ENCODE peak calls at places on chromosomes 4 and X, in four cellular contexts. V is K562, H is endothelial cell of umbilical vein, K is A549. S is an unnamed sample.

GRCh38 chr4:76023381-76023780 is at the start of gene CXCL10:
- DNase-seq in V (no peak), H (no peak), K (no peak), S (no peak)

GRCh38 chrX:118976599-118977340 is 2.4 kb downstream of the LONRF3 start:
- DNase-seq in V (peak), H (no peak), K (peak), S (peak)

GRCh38 chrX:40207626-40208025 is 109.9 kb upstream of the BCOR start:
- DNase-seq in V (peak), H (no peak), K (no peak), S (peak)

GRCh38 chr4:52659722-52660261 is 691 bp upstream of the USP46 start:
- DNase-seq in V (peak), H (peak), K (peak), S (peak)

GRCh38 chr4:20418865-20419451 is 167.3 kb downstream of the SLIT2 start:
- DNase-seq in V (no peak), H (peak), K (peak), S (peak)

GRCh38 chr4:102640669-102641068 is 120.1 kb downstream of the MANBA start:
- DNase-seq in V (no peak), H (peak), K (no peak), S (no peak)

GRCh38 chrX:40151211-40152172 is 53.7 kb upstream of the BCOR start:
- DNase-seq in V (no peak), H (no peak), K (no peak), S (no peak)

GRCh38 chr4:122663814-122664610 is 43.1 kb upstream of the IL21 start:
- DNase-seq in V (no peak), H (peak), K (no peak), S (no peak)

GRCh38 chr4:153638999-153639398 is 45.1 kb upstream of the TLR2 start:
- DNase-seq in V (no peak), H (no peak), K (no peak), S (no peak)

GRCh38 chr4:153639556-153640475 is 44.3 kb upstream of the TLR2 start:
- DNase-seq in V (no peak), H (no peak), K (no peak), S (no peak)

GRCh38 chr4:153638011-153638410 is 46.1 kb upstream of the TLR2 start:
- DNase-seq in V (no peak), H (no peak), K (no peak), S (no peak)

GRCh38 chr4:153634737-153635353 is 49.2 kb upstream of the TLR2 start:
- DNase-seq in V (peak), H (peak), K (peak), S (peak)

DNA sequence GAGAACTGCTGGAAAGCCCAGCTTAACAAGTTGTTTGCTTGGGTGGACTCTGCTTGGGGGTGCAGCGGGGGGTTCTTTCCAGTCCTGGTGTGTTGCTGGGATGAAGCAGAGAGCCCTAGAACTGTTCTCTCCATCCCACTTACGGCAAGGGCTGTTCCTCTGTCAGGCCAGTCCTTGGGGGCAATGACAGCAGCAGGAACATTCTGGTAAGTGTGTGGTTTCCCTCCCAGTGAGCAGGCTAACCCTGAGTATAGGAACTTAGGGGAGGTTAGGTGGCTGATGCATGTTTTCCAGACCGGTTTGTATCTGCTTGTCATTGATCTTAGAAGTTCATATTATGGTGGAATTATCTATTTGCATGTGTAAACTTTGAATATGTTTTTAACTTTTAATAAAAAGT is 46.9 kb upstream of the TLR2 start:
- DNase-seq in V (no peak), H (no peak), K (no peak), S (no peak)
- TF ChIP-seq POLR2A in V (no peak), H (no peak), K (no peak), S (no peak)

GRCh38 chr4:94412019-94413017 is 39.4 kb upstream of the PDLIM5 start:
- DNase-seq in V (no peak), H (peak), K (peak), S (no peak)
- TF ChIP-seq MYC in V (no peak), H (no peak), K (no peak), S (no peak)

GRCh38 chrX:43469391-43470054 is 186.6 kb upstream of the MAOA start:
- DNase-seq in V (no peak), H (no peak), K (no peak), S (no peak)

DNA sequence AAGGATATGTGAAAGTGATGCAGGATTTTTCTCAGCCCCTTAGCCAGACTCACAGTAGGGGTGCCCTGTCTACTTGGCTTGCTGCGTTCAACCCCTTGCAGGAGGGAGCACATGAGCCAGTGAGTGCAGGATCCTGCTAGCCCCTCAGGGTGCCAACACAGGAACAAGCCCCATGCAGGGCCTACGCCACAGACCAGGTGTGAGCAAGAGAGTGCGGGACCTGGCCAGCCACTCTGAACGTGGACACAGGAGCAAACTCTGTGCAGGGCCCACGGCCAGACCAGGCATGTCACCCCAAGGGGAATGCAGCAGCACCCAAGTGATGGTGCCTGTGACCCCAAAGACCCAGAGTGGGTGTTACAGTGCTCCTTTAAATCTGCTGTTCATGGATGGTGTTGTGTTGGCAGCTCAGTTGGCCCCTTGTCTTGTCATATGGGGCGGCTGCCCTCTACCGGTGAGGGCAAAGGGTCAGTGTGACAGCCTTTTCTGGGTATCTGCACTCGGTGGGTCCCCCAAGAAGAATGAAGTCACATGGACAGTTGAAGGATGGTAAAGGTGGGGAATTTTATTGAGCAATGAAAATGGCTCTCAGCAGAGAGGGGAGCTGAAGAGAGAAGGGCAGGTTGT is 188.4 kb upstream of the MAOA start:
- DNase-seq in V (no peak), H (no peak), K (no peak), S (no peak)
- TF ChIP-seq CTCF in V (peak), H (no peak), K (no peak), S (no peak)

DNA sequence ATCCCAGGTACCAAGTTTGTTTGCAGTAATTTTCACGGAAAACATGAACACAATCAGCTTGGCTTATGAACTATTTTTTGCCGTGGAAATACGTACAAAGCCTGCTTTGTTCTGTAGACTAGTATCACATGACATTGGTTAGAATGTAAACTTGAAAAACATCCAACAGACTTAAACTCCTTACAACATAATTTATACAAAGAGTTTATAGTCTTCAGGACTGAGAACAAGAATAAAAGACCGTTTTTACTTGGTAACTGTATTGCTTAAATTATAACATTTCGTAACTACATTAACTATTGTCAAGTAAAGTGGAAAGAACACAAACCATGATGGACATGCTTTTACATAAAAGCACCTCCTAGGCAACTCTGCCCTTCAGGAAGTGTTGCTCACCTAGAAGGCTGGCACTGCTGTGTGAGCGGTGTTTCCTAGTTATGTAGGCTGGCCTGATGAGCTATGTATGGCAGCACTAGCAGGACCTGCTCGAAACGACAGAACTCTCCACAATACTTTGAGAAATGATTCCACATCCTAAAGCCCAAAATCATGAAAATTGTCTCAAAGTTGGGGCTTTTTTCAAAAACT is 41.9 kb upstream of the WDR1 start:
- DNase-seq in V (no peak), H (no peak), K (no peak), S (no peak)
- TF ChIP-seq POLR2A in V (no peak), H (no peak), K (no peak), S (no peak)

DNA sequence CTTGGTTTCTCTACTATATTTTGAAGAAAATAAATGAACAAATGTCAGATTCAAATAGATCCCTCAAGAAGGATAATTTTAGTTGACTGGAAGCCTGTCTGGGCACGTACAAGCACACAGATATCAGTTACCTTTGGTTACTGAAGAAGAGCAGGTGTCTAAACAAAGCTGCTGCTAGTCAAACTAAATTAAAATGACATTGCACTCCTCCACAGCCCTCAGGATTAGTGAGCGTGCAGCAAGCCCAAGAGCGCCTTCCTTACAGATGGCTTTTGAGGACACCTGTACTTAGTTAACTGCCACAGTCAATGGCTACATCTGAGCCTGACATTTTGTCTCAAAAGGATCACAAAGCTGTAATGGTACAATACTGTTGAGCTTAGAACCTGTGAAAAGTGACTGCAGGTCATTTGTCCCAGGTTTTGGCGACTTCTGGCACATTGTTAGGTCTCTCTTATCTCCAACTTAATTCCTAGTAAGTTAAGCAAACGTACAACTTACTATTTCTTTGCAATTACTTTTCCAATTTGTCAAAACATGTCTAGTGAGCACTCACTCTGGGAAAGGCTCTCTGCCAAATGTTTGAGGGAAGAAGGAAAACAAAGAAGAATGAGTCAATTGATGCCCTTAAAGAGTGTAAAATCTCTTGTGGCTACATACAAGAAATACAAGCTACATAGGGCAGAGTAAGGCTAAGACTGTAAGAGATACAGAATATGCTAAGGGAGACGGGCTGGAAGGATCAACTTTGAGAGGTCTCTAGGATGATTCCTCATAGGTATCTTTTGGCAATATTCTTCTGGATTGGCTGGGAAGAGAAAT is 25.6 kb upstream of the DAPP1 start:
- DNase-seq in V (no peak), H (no peak), K (no peak), S (no peak)
- TF ChIP-seq MYC in V (no peak), H (no peak), K (no peak), S (no peak)

DNA sequence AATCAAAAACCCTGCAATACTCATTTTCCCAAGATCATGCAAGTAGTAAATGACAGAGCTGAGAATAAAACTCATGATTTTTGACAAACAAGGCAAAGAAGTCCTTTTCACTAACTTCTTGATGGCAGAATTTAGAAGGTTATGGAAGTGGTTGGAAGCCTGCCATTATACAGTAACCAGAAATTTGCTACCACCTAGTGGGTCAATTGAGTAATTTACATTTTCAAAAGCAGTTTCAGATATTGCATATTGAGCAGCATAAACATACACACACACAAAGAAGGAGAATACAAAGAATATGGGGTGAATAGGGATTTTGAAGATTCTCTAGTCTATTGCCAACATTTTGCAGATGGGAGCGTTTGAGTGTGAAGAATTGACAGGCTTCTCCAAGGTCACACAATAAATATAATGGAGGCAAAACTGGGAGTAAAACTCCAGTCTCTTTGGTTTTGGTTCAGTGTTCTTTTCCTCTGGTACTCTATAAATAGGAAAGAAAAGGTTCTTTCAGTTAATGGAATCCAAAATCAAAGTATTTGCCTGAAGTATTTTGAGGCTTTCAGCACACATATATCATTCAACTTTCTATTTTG is 70.2 kb downstream of the GC start:
- DNase-seq in V (peak), H (peak), K (peak), S (peak)
- TF ChIP-seq CTCF in V (peak), H (peak), K (peak), S (no peak)

GRCh38 chrX:115560978-115561604 is at the start of gene PLS3:
- DNase-seq in V (no peak), H (peak), K (peak), S (no peak)
- TF ChIP-seq POLR2A in V (no peak), H (peak), K (peak), S (no peak)

GRCh38 chr4:7066493-7066892 is 1.4 kb downstream of the GRPEL1 start:
- DNase-seq in V (no peak), H (no peak), K (no peak), S (peak)

GRCh38 chr4:7066006-7066405 is 1.9 kb downstream of the GRPEL1 start:
- DNase-seq in V (no peak), H (no peak), K (no peak), S (peak)

GRCh38 chr4:7067523-7068278 is at the start of gene GRPEL1:
- DNase-seq in V (peak), H (peak), K (peak), S (peak)

GRCh38 chr4:7068279-7068842 is 497 bp upstream of the GRPEL1 start:
- DNase-seq in V (peak), H (no peak), K (no peak), S (no peak)

DNA sequence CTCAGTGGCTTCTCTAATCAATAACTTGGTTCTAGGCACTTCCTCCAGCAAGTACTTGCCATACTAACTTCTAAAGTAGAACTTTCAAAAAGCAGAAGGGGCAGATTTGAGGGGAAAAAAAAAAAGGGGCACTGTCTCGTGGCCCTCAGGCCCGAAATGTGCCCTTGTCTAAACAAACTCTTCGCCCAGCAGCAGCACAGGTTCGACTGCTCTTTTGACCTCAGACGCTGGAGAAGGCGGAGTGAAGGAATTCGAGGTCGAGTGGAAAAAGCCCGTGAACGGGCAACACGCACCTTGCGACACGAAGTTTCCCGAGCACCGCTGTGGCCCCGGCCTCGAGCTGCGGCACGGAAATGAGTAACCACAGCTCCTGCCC is 729 bp downstream of the GRPEL1 start:
- DNase-seq in V (no peak), H (peak), K (peak), S (no peak)
- TF ChIP-seq MYC in V (no peak), H (no peak), K (no peak), S (no peak)

GRCh38 chr4:89158884-89159503 is 47.7 kb downstream of the TIGD2 start:
- DNase-seq in V (peak), H (peak), K (peak), S (peak)
- TF ChIP-seq CTCF in V (peak), H (peak), K (peak), S (peak)